ENCODE peak calls at places on chromosomes 12 and 14, in six cellular contexts. W, Z, Y, H, L and V are unnamed samples.

GRCh38 chr12:66144796-66145754 is 14.5 kb upstream of the LLPH start:
- DNase-seq in W (peak), Z (peak), Y (peak), H (no peak), L (peak), V (no peak)

GRCh38 chr12:76180401-76181277 is 96.2 kb upstream of the NAP1L1 start:
- DNase-seq in W (no peak), Z (no peak), Y (no peak), H (no peak), L (peak), V (no peak)

GRCh38 chr12:5624873-5625272 is 193.0 kb downstream of the NTF3 start:
- DNase-seq in W (no peak), Z (no peak), Y (no peak), H (no peak), L (no peak), V (no peak)

GRCh38 chr12:11727133-11727664 is 77.7 kb downstream of the ETV6 start:
- DNase-seq in W (no peak), Z (peak), Y (no peak), H (no peak), L (no peak), V (no peak)

GRCh38 chr12:47808574-47809380 is 10.9 kb downstream of the HDAC7 start:
- DNase-seq in W (no peak), Z (peak), Y (no peak), H (no peak), L (no peak), V (no peak)

GRCh38 chr12:76450690-76451089 is 102.5 kb upstream of the BBS10 start:
- DNase-seq in W (no peak), Z (no peak), Y (peak), H (no peak), L (peak), V (no peak)

GRCh38 chr14:92540472-92541048 is 27.0 kb downstream of the RIN3 start:
- DNase-seq in W (peak), Z (no peak), Y (peak), H (peak), L (peak), V (peak)

GRCh38 chr12:110247340-110248095 is 33.5 kb upstream of the ATP2A2 start:
- DNase-seq in W (no peak), Z (no peak), Y (no peak), H (no peak), L (peak), V (no peak)

GRCh38 chr12:18576104-18576622 is 161.6 kb downstream of the PLCZ1 start:
- DNase-seq in W (no peak), Z (no peak), Y (no peak), H (no peak), L (no peak), V (no peak)

GRCh38 chr14:50835280-50835679 is 4.3 kb upstream of the NIN start:
- DNase-seq in W (no peak), Z (peak), Y (peak), H (no peak), L (no peak), V (no peak)

GRCh38 chr12:116303929-116304328 is 26.4 kb upstream of the MED13L start:
- DNase-seq in W (no peak), Z (no peak), Y (peak), H (no peak), L (no peak), V (no peak)

GRCh38 chr14:55705651-55706340 is 125.8 kb downstream of the KTN1 start:
- DNase-seq in W (peak), Z (no peak), Y (no peak), H (no peak), L (peak), V (no peak)

GRCh38 chr14:105146181-105146975 is 22.2 kb downstream of the JAG2 start:
- DNase-seq in W (no peak), Z (no peak), Y (no peak), H (no peak), L (no peak), V (no peak)

GRCh38 chr14:25049559-25050493 is at the start of gene STXBP6:
- DNase-seq in W (peak), Z (no peak), Y (peak), H (peak), L (peak), V (peak)

GRCh38 chr12:93311827-93312226 is 65.9 kb upstream of the NUDT4 start:
- DNase-seq in W (no peak), Z (no peak), Y (no peak), H (no peak), L (no peak), V (no peak)

GRCh38 chr14:23483216-23483854 is 13.8 kb downstream of the NGDN start:
- DNase-seq in W (no peak), Z (peak), Y (peak), H (peak), L (peak), V (peak)

GRCh38 chr12:52473738-52474137 is at the start of gene KRT6C:
- DNase-seq in W (no peak), Z (no peak), Y (no peak), H (no peak), L (no peak), V (no peak)

GRCh38 chr12:13189254-13189653 is 7.3 kb upstream of the EMP1 start:
- DNase-seq in W (no peak), Z (no peak), Y (no peak), H (no peak), L (no peak), V (no peak)

GRCh38 chr14:93978735-93979134 is 2.4 kb upstream of the ASB2 start:
- DNase-seq in W (no peak), Z (no peak), Y (no peak), H (no peak), L (no peak), V (no peak)

GRCh38 chr14:77580477-77580876 is 36.0 kb downstream of the SPTLC2 start:
- DNase-seq in W (no peak), Z (no peak), Y (no peak), H (no peak), L (no peak), V (no peak)

GRCh38 chr14:91154851-91155625 is 41.2 kb downstream of the DGLUCY start:
- DNase-seq in W (peak), Z (no peak), Y (peak), H (no peak), L (peak), V (no peak)

GRCh38 chr12:22275847-22276246 is 58.7 kb downstream of the ST8SIA1 start:
- DNase-seq in W (peak), Z (no peak), Y (peak), H (peak), L (peak), V (peak)

GRCh38 chr12:77599782-77600491 is 230.8 kb upstream of the NAV3 start:
- DNase-seq in W (no peak), Z (no peak), Y (no peak), H (no peak), L (no peak), V (no peak)

GRCh38 chr12:51639361-51639760 is 48.3 kb downstream of the SCN8A start:
- DNase-seq in W (no peak), Z (no peak), Y (no peak), H (no peak), L (no peak), V (no peak)

GRCh38 chr12:25249951-25250738 is 584 bp downstream of the KRAS start:
- DNase-seq in W (peak), Z (peak), Y (peak), H (peak), L (peak), V (no peak)

GRCh38 chr14:101248840-101249675 is 312.2 kb upstream of the DIO3 start:
- DNase-seq in W (peak), Z (no peak), Y (no peak), H (no peak), L (no peak), V (no peak)

GRCh38 chr14:63214417-63215196 is 10.4 kb downstream of the RHOJ start:
- DNase-seq in W (no peak), Z (no peak), Y (no peak), H (no peak), L (no peak), V (no peak)

GRCh38 chr12:33588082-33588712 is 148.6 kb upstream of the SYT10 start:
- DNase-seq in W (peak), Z (no peak), Y (peak), H (no peak), L (peak), V (no peak)

GRCh38 chr14:85420707-85421106 is 109.2 kb upstream of the FLRT2 start:
- DNase-seq in W (no peak), Z (no peak), Y (no peak), H (no peak), L (no peak), V (no peak)

GRCh38 chr12:10101648-10102220 is 2.9 kb upstream of the CLEC1A start:
- DNase-seq in W (no peak), Z (no peak), Y (no peak), H (no peak), L (no peak), V (no peak)

GRCh38 chr12:52284562-52285171 is 6.7 kb downstream of the KRT81 start:
- DNase-seq in W (no peak), Z (no peak), Y (no peak), H (no peak), L (peak), V (no peak)

GRCh38 chr12:47066278-47067048 is 13.0 kb upstream of the PCED1B start:
- DNase-seq in W (no peak), Z (no peak), Y (peak), H (no peak), L (no peak), V (no peak)

GRCh38 chr12:101775814-101776213 is 36.6 kb upstream of the SYCP3 start:
- DNase-seq in W (no peak), Z (no peak), Y (no peak), H (no peak), L (no peak), V (no peak)

GRCh38 chr14:100580316-100581227 is 6.6 kb downstream of the BEGAIN start:
- DNase-seq in W (no peak), Z (no peak), Y (no peak), H (no peak), L (no peak), V (no peak)

GRCh38 chr12:9134981-9135628 is 19.4 kb upstream of the A2M start:
- DNase-seq in W (no peak), Z (peak), Y (no peak), H (no peak), L (peak), V (no peak)

GRCh38 chr12:8698830-8699330 is 1.1 kb downstream of the RIMKLB start:
- DNase-seq in W (no peak), Z (no peak), Y (no peak), H (no peak), L (no peak), V (no peak)

GRCh38 chr12:15899282-15899870 is 11.8 kb upstream of the DERA start:
- DNase-seq in W (no peak), Z (peak), Y (no peak), H (no peak), L (peak), V (no peak)

DNA sequence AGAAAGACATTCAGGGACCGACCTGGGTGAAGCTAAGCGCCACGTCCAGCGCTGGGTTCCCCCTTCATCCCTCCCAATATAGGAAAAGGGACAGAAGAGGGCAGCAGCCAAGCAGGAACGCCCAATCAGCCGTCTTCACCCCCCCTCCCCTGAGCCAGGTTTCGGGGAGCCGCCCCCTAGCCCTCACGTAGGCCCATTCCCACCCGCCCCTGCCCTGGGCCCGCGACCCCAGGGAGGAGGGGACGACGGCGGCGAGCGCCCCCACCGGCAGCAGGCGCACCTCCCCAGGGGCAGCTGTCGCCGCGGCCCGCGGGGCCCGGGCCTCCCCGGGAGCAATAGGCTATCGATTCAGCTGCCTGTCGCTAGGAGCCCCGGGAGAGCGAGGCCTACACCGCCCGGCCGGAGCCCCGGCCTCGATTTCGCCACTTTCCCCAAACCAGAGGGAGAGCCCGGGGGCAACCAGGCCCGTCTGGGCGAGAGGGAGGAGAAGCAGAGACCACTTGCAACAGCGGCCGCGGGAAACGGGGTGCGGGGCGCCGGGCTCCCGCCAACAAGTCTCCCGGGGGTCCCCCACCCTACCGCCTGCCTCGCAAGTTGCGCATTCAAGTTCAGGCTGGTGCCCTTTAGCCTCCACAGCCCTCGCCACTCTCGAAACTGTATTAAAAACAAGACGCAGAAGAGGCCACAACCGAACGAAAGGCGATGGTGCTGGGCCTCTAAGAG is 1.3 kb downstream of the DCAF5 start:
- DNase-seq in W (peak), Z (peak), Y (peak), H (peak), L (peak), V (peak)
- H3K27ac ChIP-seq in W (peak), Z (peak), Y (peak), H (peak), L (peak), V (peak)

DNA sequence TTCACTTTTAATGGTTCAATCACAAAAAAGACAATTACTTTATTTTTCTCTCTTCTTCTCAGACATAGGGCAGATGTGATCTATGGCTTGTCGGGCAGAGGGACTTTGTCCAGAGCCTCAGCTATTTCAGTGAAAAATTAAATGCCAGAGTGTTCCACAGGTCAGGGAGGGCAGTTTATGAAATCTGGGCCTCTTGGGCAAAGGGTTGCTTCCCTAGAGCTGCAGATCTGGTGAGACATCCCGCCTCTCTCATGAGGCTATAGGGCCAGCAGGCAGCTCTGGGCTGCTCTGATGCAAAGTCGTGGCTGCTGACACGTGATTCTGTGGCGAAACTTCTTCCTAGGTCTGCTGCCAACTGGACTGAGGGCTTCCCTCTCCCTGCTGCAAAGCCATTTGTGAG is 6.0 kb downstream of the CLMN start:
- DNase-seq in W (peak), Z (no peak), Y (peak), H (peak), L (peak), V (no peak)
- H3K27ac ChIP-seq in W (no peak), Z (no peak), Y (no peak), H (peak), L (peak), V (no peak)

DNA sequence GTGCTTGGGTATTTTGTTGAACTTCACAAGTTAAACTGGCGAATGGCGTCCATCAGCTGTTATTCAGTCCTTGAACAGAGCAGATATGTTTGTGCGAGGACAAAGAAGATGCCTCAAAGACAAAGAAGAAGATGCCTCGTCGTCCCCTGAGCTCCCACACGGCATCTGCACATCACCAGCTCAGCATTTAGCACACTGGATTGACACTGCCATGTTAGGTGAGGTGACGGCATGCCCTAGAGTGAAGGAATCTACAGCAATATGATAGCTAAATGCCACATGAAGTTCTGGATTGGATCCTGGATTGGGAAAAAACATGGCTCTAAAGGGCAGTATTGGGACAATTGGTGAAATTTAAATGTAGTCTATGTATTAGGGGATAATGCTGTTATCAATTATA is 15.4 kb downstream of the SAMD4A start:
- DNase-seq in W (no peak), Z (no peak), Y (no peak), H (no peak), L (no peak), V (no peak)
- H3K27ac ChIP-seq in W (no peak), Z (no peak), Y (no peak), H (no peak), L (no peak), V (no peak)

GRCh38 chr12:56142184-56142784 is 10.1 kb upstream of the MYL6B start:
- DNase-seq in W (no peak), Z (no peak), Y (no peak), H (no peak), L (no peak), V (no peak)
- H3K27ac ChIP-seq in W (peak), Z (no peak), Y (no peak), H (no peak), L (no peak), V (no peak)

GRCh38 chr12:42689699-42690098 is 100.2 kb upstream of the PRICKLE1 start:
- DNase-seq in W (no peak), Z (no peak), Y (no peak), H (no peak), L (no peak), V (no peak)

GRCh38 chr12:42690264-42690663 is 100.7 kb upstream of the PRICKLE1 start:
- DNase-seq in W (no peak), Z (no peak), Y (no peak), H (no peak), L (no peak), V (no peak)

GRCh38 chr12:42691991-42692557 is 102.5 kb upstream of the PRICKLE1 start:
- DNase-seq in W (no peak), Z (no peak), Y (no peak), H (no peak), L (peak), V (no peak)

GRCh38 chr12:42684171-42685071 is 94.9 kb upstream of the PRICKLE1 start:
- DNase-seq in W (no peak), Z (no peak), Y (peak), H (no peak), L (no peak), V (no peak)

GRCh38 chr12:42686514-42687172 is 97.1 kb upstream of the PRICKLE1 start:
- DNase-seq in W (no peak), Z (no peak), Y (no peak), H (no peak), L (no peak), V (no peak)
- H3K27ac ChIP-seq in W (no peak), Z (no peak), Y (no peak), H (no peak), L (no peak), V (no peak)

DNA sequence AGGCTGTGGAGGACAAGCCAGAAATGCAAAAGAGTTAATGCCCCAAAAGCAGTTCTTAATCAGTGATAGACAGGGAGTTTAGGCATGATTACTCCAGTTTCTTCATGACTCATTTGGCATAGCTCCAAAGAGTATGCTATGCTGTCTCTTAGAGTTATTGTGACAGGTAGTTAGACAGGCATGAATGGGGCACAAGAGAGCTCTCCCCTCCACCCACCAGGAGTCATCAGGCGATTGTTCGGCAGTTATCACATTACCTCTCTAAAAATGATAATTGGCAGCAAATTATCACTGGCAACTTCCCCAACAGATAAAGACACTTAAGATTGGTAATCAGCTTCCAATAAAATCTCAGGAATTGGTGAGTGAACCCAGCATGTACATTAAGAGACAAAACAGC is 320.1 kb downstream of the DAD1 start:
- DNase-seq in W (no peak), Z (no peak), Y (peak), H (no peak), L (no peak), V (no peak)
- H3K27ac ChIP-seq in W (no peak), Z (no peak), Y (no peak), H (no peak), L (no peak), V (no peak)